ENCODE peak calls at places on chromosomes 7 and 10, in four cellular contexts. One of them, this sample, is unnamed.

GRCh38 chr10:124998624-124999291 is 56.8 kb downstream of the ZRANB1 start:
- DNase-seq in stomach: no peak
- DNase-seq in left ventricle myocardium inferior: peak
- DNase-seq in GM12865: no peak
- DNase-seq in this sample: peak

GRCh38 chr10:6665847-6666246 is 85.8 kb upstream of the PRKCQ start:
- DNase-seq in stomach: no peak
- DNase-seq in GM12865: no peak
- DNase-seq in left ventricle myocardium inferior: no peak
- DNase-seq in this sample: no peak

GRCh38 chr7:78099715-78100477 is 301.3 kb downstream of the PHTF2 start:
- DNase-seq in left ventricle myocardium inferior: no peak
- DNase-seq in stomach: no peak
- DNase-seq in GM12865: no peak
- DNase-seq in this sample: no peak

GRCh38 chr7:22441157-22441556 is 58.8 kb downstream of the STEAP1B start:
- DNase-seq in left ventricle myocardium inferior: no peak
- DNase-seq in GM12865: no peak
- DNase-seq in stomach: no peak
- DNase-seq in this sample: no peak

GRCh38 chr10:105188737-105189463 is 547.8 kb downstream of the SORCS3 start:
- DNase-seq in GM12865: no peak
- DNase-seq in left ventricle myocardium inferior: no peak
- DNase-seq in stomach: no peak
- DNase-seq in this sample: no peak

GRCh38 chr7:159025161-159025779 is 119.4 kb downstream of the VIPR2 start:
- DNase-seq in stomach: no peak
- DNase-seq in GM12865: no peak
- DNase-seq in left ventricle myocardium inferior: no peak
- DNase-seq in this sample: no peak

GRCh38 chr10:108615576-108616320 is 1307.6 kb downstream of the XPNPEP1 start:
- DNase-seq in stomach: no peak
- DNase-seq in GM12865: no peak
- DNase-seq in left ventricle myocardium inferior: no peak
- DNase-seq in this sample: no peak

GRCh38 chr10:86756511-86757109 is at the start of gene BMPR1A:
- DNase-seq in left ventricle myocardium inferior: peak
- DNase-seq in GM12865: peak
- DNase-seq in stomach: peak
- DNase-seq in this sample: peak

GRCh38 chr10:76150139-76150885 is 718.9 kb downstream of the LRMDA start:
- DNase-seq in stomach: peak
- DNase-seq in left ventricle myocardium inferior: no peak
- DNase-seq in GM12865: no peak
- DNase-seq in this sample: no peak

GRCh38 chr7:157273208-157274202 is 63.3 kb upstream of the DNAJB6 start:
- DNase-seq in GM12865: peak
- DNase-seq in left ventricle myocardium inferior: peak
- DNase-seq in stomach: peak
- DNase-seq in this sample: peak

GRCh38 chr10:124523301-124523871 is 61.8 kb downstream of the LHPP start:
- DNase-seq in GM12865: no peak
- DNase-seq in stomach: no peak
- DNase-seq in left ventricle myocardium inferior: no peak
- DNase-seq in this sample: no peak

GRCh38 chr7:29346574-29346973 is 152.0 kb downstream of the CHN2 start:
- DNase-seq in left ventricle myocardium inferior: no peak
- DNase-seq in stomach: no peak
- DNase-seq in GM12865: no peak
- DNase-seq in this sample: no peak

GRCh38 chr10:3261921-3262320 is 89.3 kb upstream of the PITRM1 start:
- DNase-seq in GM12865: no peak
- DNase-seq in left ventricle myocardium inferior: no peak
- DNase-seq in stomach: no peak
- DNase-seq in this sample: no peak

GRCh38 chr7:29988391-29989256 is 977 bp downstream of the SCRN1 start:
- DNase-seq in GM12865: peak
- DNase-seq in left ventricle myocardium inferior: peak
- DNase-seq in stomach: peak
- DNase-seq in this sample: peak

GRCh38 chr7:108094375-108094774 is 35.8 kb downstream of the LAMB4 start:
- DNase-seq in left ventricle myocardium inferior: no peak
- DNase-seq in GM12865: no peak
- DNase-seq in stomach: no peak
- DNase-seq in this sample: no peak

GRCh38 chr10:8233049-8233448 is 178.6 kb downstream of the GATA3 start:
- DNase-seq in left ventricle myocardium inferior: no peak
- DNase-seq in GM12865: no peak
- DNase-seq in stomach: no peak
- DNase-seq in this sample: no peak

GRCh38 chr10:96873756-96874467 is 41.8 kb downstream of the LCOR start:
- DNase-seq in GM12865: no peak
- DNase-seq in stomach: no peak
- DNase-seq in left ventricle myocardium inferior: no peak
- DNase-seq in this sample: no peak

GRCh38 chr10:99920901-99921300 is 88.8 kb downstream of the DNMBP start:
- DNase-seq in left ventricle myocardium inferior: no peak
- DNase-seq in stomach: no peak
- DNase-seq in GM12865: no peak
- DNase-seq in this sample: no peak

GRCh38 chr7:149735779-149736477 is 37.5 kb downstream of the ZNF467 start:
- DNase-seq in stomach: no peak
- DNase-seq in GM12865: no peak
- DNase-seq in left ventricle myocardium inferior: no peak
- DNase-seq in this sample: no peak

GRCh38 chr10:78756604-78757442 is 311.9 kb upstream of the ZMIZ1 start:
- DNase-seq in stomach: peak
- DNase-seq in left ventricle myocardium inferior: peak
- DNase-seq in GM12865: no peak
- DNase-seq in this sample: no peak

GRCh38 chr10:100186813-100187212 is 984 bp upstream of the ERLIN1 start:
- DNase-seq in GM12865: peak
- DNase-seq in stomach: no peak
- DNase-seq in left ventricle myocardium inferior: no peak
- DNase-seq in this sample: no peak

GRCh38 chr10:22742678-22743077 is 28.3 kb upstream of the PIP4K2A start:
- DNase-seq in GM12865: peak
- DNase-seq in left ventricle myocardium inferior: no peak
- DNase-seq in stomach: no peak
- DNase-seq in this sample: peak

GRCh38 chr10:86905429-86905828 is 52.0 kb downstream of the MMRN2 start:
- DNase-seq in GM12865: no peak
- DNase-seq in left ventricle myocardium inferior: no peak
- DNase-seq in stomach: no peak
- DNase-seq in this sample: no peak

GRCh38 chr7:1144269-1144771 is 15.7 kb downstream of the ZFAND2A start:
- DNase-seq in stomach: peak
- DNase-seq in GM12865: peak
- DNase-seq in left ventricle myocardium inferior: peak
- DNase-seq in this sample: peak

GRCh38 chr10:8829592-8829991 is 775.1 kb downstream of the GATA3 start:
- DNase-seq in GM12865: no peak
- DNase-seq in left ventricle myocardium inferior: no peak
- DNase-seq in stomach: no peak
- DNase-seq in this sample: no peak